ENCODE peak calls at places on chromosomes 4 and X, in five cellular contexts. One of them, this sample, is unnamed.

GRCh38 chr4:53055716-53056413 is 193.7 kb downstream of the RASL11B start:
- DNase-seq in choroid plexus epithelial cell: no peak
- DNase-seq in Peyer's patch: no peak
- DNase-seq in astrocyte of the spinal cord: peak
- DNase-seq in ovary: no peak
- DNase-seq in this sample: no peak

GRCh38 chrX:51484616-51485015 is 11.8 kb downstream of the NUDT11 start:
- DNase-seq in choroid plexus epithelial cell: no peak
- DNase-seq in ovary: no peak
- DNase-seq in Peyer's patch: no peak
- DNase-seq in astrocyte of the spinal cord: no peak
- DNase-seq in this sample: no peak

GRCh38 chr4:138034871-138035270 is 207.3 kb downstream of the SLC7A11 start:
- DNase-seq in Peyer's patch: no peak
- DNase-seq in choroid plexus epithelial cell: peak
- DNase-seq in ovary: no peak
- DNase-seq in astrocyte of the spinal cord: no peak
- DNase-seq in this sample: no peak

GRCh38 chr4:138851626-138852443 is 163.7 kb upstream of the NOCT start:
- DNase-seq in Peyer's patch: no peak
- DNase-seq in choroid plexus epithelial cell: peak
- DNase-seq in astrocyte of the spinal cord: peak
- DNase-seq in ovary: no peak
- DNase-seq in this sample: no peak

GRCh38 chr4:154088741-154089140 is 299.9 kb upstream of the SFRP2 start:
- DNase-seq in astrocyte of the spinal cord: peak
- DNase-seq in Peyer's patch: no peak
- DNase-seq in choroid plexus epithelial cell: peak
- DNase-seq in ovary: no peak
- DNase-seq in this sample: no peak

GRCh38 chr4:111678466-111678865 is 466.8 kb upstream of the FAM241A start:
- DNase-seq in choroid plexus epithelial cell: peak
- DNase-seq in astrocyte of the spinal cord: peak
- DNase-seq in Peyer's patch: no peak
- DNase-seq in ovary: no peak
- DNase-seq in this sample: no peak

GRCh38 chr4:99529218-99529617 is 18.4 kb downstream of the C4orf17 start:
- DNase-seq in astrocyte of the spinal cord: no peak
- DNase-seq in choroid plexus epithelial cell: peak
- DNase-seq in ovary: no peak
- DNase-seq in Peyer's patch: no peak
- DNase-seq in this sample: no peak

GRCh38 chr4:98474408-98474844 is 184.0 kb downstream of the TSPAN5 start:
- DNase-seq in Peyer's patch: no peak
- DNase-seq in ovary: no peak
- DNase-seq in choroid plexus epithelial cell: peak
- DNase-seq in astrocyte of the spinal cord: peak
- DNase-seq in this sample: no peak

GRCh38 chr4:2258091-2259035 is 3.5 kb downstream of the MXD4 start:
- DNase-seq in ovary: peak
- DNase-seq in astrocyte of the spinal cord: no peak
- DNase-seq in choroid plexus epithelial cell: no peak
- DNase-seq in Peyer's patch: peak
- DNase-seq in this sample: no peak

GRCh38 chrX:23187819-23188218 is 146.8 kb upstream of the PTCHD1 start:
- DNase-seq in Peyer's patch: no peak
- DNase-seq in ovary: no peak
- DNase-seq in choroid plexus epithelial cell: no peak
- DNase-seq in astrocyte of the spinal cord: no peak
- DNase-seq in this sample: no peak

GRCh38 chr4:47692691-47693090 is 145.2 kb downstream of the CORIN start:
- DNase-seq in astrocyte of the spinal cord: no peak
- DNase-seq in Peyer's patch: no peak
- DNase-seq in ovary: no peak
- DNase-seq in choroid plexus epithelial cell: no peak
- DNase-seq in this sample: no peak

GRCh38 chrX:1657367-1658082 is 42.7 kb downstream of the ASMT start:
- DNase-seq in ovary: no peak
- DNase-seq in Peyer's patch: peak
- DNase-seq in astrocyte of the spinal cord: peak
- DNase-seq in choroid plexus epithelial cell: peak
- DNase-seq in this sample: peak

GRCh38 chr4:74640111-74640903 is 154.0 kb downstream of the BTC start:
- DNase-seq in Peyer's patch: no peak
- DNase-seq in ovary: no peak
- DNase-seq in choroid plexus epithelial cell: peak
- DNase-seq in astrocyte of the spinal cord: peak
- DNase-seq in this sample: no peak

GRCh38 chrX:153722704-153723350 is 1.4 kb downstream of the BCAP31 start:
- DNase-seq in Peyer's patch: no peak
- DNase-seq in astrocyte of the spinal cord: no peak
- DNase-seq in choroid plexus epithelial cell: no peak
- DNase-seq in ovary: no peak
- DNase-seq in this sample: no peak

GRCh38 chr4:183541081-183542045 is 36.5 kb downstream of the ING2 start:
- DNase-seq in ovary: peak
- DNase-seq in choroid plexus epithelial cell: peak
- DNase-seq in astrocyte of the spinal cord: peak
- DNase-seq in Peyer's patch: no peak
- DNase-seq in this sample: no peak

GRCh38 chr4:174631901-174632758 is 109.8 kb upstream of the HPGD start:
- DNase-seq in ovary: no peak
- DNase-seq in choroid plexus epithelial cell: peak
- DNase-seq in Peyer's patch: no peak
- DNase-seq in astrocyte of the spinal cord: peak
- DNase-seq in this sample: peak

GRCh38 chrX:78024349-78025108 is 55.1 kb upstream of the PGAM4 start:
- DNase-seq in astrocyte of the spinal cord: no peak
- DNase-seq in choroid plexus epithelial cell: peak
- DNase-seq in Peyer's patch: peak
- DNase-seq in ovary: no peak
- DNase-seq in this sample: no peak

GRCh38 chr4:78057135-78057599 is at the start of gene FRAS1:
- DNase-seq in ovary: no peak
- DNase-seq in Peyer's patch: peak
- DNase-seq in choroid plexus epithelial cell: peak
- DNase-seq in astrocyte of the spinal cord: peak
- DNase-seq in this sample: peak
- TF ChIP-seq CTCF in ovary: no peak
- TF ChIP-seq CTCF in Peyer's patch: no peak
- TF ChIP-seq CTCF in choroid plexus epithelial cell: no peak
- TF ChIP-seq CTCF in astrocyte of the spinal cord: peak
- TF ChIP-seq CTCF in this sample: no peak

DNA sequence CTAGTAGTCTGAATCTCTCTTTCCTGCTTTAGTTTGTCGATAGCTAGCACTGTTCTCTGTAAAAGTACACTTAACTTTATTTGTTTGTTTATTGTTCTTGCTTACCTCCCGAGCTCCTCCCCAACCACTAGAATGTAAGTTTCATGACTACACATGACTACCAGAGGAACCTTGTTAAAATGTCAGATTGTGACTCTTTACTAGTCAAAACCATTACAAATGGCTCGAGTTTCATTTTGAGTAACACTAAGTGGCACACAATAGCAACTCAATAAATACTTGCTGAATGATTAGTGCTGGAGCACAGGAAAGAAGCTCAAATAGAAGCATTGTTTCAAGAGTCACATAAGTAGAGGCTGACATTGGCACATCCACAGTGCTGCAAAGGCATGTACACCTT is 116.1 kb downstream of the MAPK10 start:
- DNase-seq in ovary: no peak
- DNase-seq in Peyer's patch: no peak
- DNase-seq in choroid plexus epithelial cell: no peak
- DNase-seq in astrocyte of the spinal cord: no peak
- DNase-seq in this sample: no peak
- TF ChIP-seq CTCF in ovary: no peak
- TF ChIP-seq CTCF in Peyer's patch: no peak
- TF ChIP-seq CTCF in choroid plexus epithelial cell: no peak
- TF ChIP-seq CTCF in astrocyte of the spinal cord: no peak
- TF ChIP-seq CTCF in this sample: no peak

GRCh38 chrX:45598841-45599240 is 398.2 kb upstream of the DIPK2B start:
- DNase-seq in ovary: no peak
- DNase-seq in Peyer's patch: no peak
- DNase-seq in choroid plexus epithelial cell: peak
- DNase-seq in astrocyte of the spinal cord: peak
- DNase-seq in this sample: no peak

GRCh38 chrX:45591650-45592049 is 391.0 kb upstream of the DIPK2B start:
- DNase-seq in Peyer's patch: no peak
- DNase-seq in astrocyte of the spinal cord: no peak
- DNase-seq in choroid plexus epithelial cell: no peak
- DNase-seq in ovary: no peak
- DNase-seq in this sample: no peak

GRCh38 chrX:45601052-45601451 is 400.4 kb upstream of the DIPK2B start:
- DNase-seq in Peyer's patch: no peak
- DNase-seq in ovary: no peak
- DNase-seq in choroid plexus epithelial cell: no peak
- DNase-seq in astrocyte of the spinal cord: no peak
- DNase-seq in this sample: no peak

GRCh38 chrX:45592067-45592466 is 391.4 kb upstream of the DIPK2B start:
- DNase-seq in choroid plexus epithelial cell: peak
- DNase-seq in ovary: no peak
- DNase-seq in Peyer's patch: no peak
- DNase-seq in astrocyte of the spinal cord: no peak
- DNase-seq in this sample: no peak

DNA sequence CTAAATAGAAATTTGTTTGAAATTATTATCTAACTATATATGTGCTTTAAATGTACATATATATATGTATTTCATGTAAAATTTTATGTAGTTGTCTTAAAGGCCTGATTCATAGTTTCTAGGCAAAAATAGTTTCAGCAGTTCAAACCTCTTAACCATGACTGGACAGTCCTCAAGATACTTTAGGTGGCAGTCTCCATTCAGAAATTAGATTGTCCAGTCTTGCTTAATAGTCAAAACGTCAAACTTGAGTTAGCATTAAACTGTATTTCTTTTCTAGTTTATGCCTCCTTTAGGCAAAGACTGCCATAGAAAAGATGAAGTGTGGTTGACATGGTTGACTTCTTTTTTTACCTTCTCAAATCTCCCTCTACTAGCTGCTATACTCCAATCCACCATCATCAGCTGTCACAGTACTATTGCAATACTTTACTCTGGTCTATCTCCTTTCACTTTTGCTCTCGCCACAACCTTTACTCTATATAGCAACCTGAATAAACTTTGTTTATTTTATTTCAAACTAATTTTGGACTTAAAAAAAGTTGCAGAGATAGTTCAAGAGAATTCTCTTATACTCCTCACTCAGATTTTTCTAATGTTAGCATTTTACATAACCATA is 395.6 kb upstream of the DIPK2B start:
- DNase-seq in astrocyte of the spinal cord: no peak
- DNase-seq in Peyer's patch: no peak
- DNase-seq in choroid plexus epithelial cell: peak
- DNase-seq in ovary: no peak
- DNase-seq in this sample: no peak
- TF ChIP-seq CTCF in astrocyte of the spinal cord: no peak
- TF ChIP-seq CTCF in Peyer's patch: no peak
- TF ChIP-seq CTCF in choroid plexus epithelial cell: no peak
- TF ChIP-seq CTCF in ovary: no peak
- TF ChIP-seq CTCF in this sample: no peak

GRCh38 chrX:106168107-106168506 is at the start of gene PWWP3B:
- DNase-seq in Peyer's patch: no peak
- DNase-seq in ovary: peak
- DNase-seq in astrocyte of the spinal cord: peak
- DNase-seq in choroid plexus epithelial cell: peak
- DNase-seq in this sample: no peak

GRCh38 chrX:106171293-106171692 is 3.2 kb downstream of the PWWP3B start:
- DNase-seq in Peyer's patch: no peak
- DNase-seq in ovary: no peak
- DNase-seq in choroid plexus epithelial cell: no peak
- DNase-seq in astrocyte of the spinal cord: no peak
- DNase-seq in this sample: no peak

GRCh38 chrX:106170318-106170717 is 2.2 kb downstream of the PWWP3B start:
- DNase-seq in choroid plexus epithelial cell: peak
- DNase-seq in astrocyte of the spinal cord: peak
- DNase-seq in ovary: peak
- DNase-seq in Peyer's patch: no peak
- DNase-seq in this sample: no peak
- TF ChIP-seq CTCF in choroid plexus epithelial cell: peak
- TF ChIP-seq CTCF in astrocyte of the spinal cord: peak
- TF ChIP-seq CTCF in ovary: peak
- TF ChIP-seq CTCF in Peyer's patch: no peak
- TF ChIP-seq CTCF in this sample: no peak

DNA sequence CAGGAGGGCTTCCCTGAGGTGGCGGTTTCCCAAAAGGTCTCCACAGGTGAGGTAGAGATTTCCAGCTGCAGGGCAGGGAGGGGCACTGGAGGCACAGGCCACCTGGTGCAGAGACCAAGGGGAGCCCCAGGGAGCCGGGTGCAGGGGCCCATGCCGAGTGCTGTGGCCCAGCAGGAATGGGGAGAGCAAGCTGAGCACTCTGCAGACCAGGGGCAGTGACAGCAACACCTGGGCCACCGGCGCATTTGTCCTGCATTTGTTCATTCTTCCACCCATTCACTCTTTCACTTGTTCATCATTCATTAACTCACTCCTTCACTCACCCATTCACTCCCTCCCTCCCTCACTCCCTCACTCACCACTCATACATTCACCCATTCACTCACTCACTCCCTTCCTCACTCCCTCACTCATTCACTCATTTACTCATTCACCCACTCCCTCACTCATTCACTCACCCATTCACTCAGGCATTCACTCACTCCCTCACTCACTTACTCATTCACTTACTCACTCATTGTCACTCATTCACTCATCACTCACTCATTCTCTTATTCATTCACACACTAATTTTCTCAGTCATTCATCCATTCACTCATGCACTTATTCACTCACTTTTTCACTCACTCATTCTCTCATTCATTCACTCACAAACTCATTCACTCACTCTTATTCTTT is 16.3 kb downstream of the CPZ start:
- DNase-seq in ovary: no peak
- DNase-seq in choroid plexus epithelial cell: no peak
- DNase-seq in Peyer's patch: no peak
- DNase-seq in astrocyte of the spinal cord: no peak
- DNase-seq in this sample: no peak
- TF ChIP-seq CTCF in ovary: no peak
- TF ChIP-seq CTCF in choroid plexus epithelial cell: no peak
- TF ChIP-seq CTCF in Peyer's patch: no peak
- TF ChIP-seq CTCF in astrocyte of the spinal cord: no peak
- TF ChIP-seq CTCF in this sample: no peak

GRCh38 chrX:50458483-50458882 is 12.1 kb downstream of the DGKK start:
- DNase-seq in Peyer's patch: no peak
- DNase-seq in choroid plexus epithelial cell: no peak
- DNase-seq in ovary: no peak
- DNase-seq in astrocyte of the spinal cord: no peak
- DNase-seq in this sample: no peak
- TF ChIP-seq CTCF in Peyer's patch: no peak
- TF ChIP-seq CTCF in choroid plexus epithelial cell: no peak
- TF ChIP-seq CTCF in ovary: no peak
- TF ChIP-seq CTCF in astrocyte of the spinal cord: no peak
- TF ChIP-seq CTCF in this sample: no peak

This sample was measured in activated CD8-positive, alpha-beta T cell treated with anti-CD3 and anti-CD28 coated beads for 36 hours.